ENCODE peak calls at places on chromosomes 13 and 19, in five cellular contexts. G is bronchial epithelial cell, T is IMR-90, K is astrocyte of the spinal cord, U is AG09319. N is an unnamed sample.
A peak's percentile ranks its signal among the peaks of the same experiment; 100 is the strongest.

GRCh38 chr13:105365831-105366230 is 1169.6 kb downstream of the EFNB2 start:
- DNase-seq in U (no peak), G (peak; percentile 37), T (no peak), K (no peak), N (no peak)

GRCh38 chr13:46638262-46638661 is 85.3 kb downstream of the LRCH1 start:
- DNase-seq in U (no peak), G (no peak), T (no peak), K (no peak), N (no peak)

GRCh38 chr19:16371540-16371986 is 46.9 kb downstream of the KLF2 start:
- DNase-seq in U (no peak), K (no peak), T (no peak), G (no peak), N (no peak)

GRCh38 chr13:73556902-73557301 is 498.1 kb downstream of the KLF5 start:
- DNase-seq in U (no peak), T (no peak), K (peak; percentile 2), G (peak; percentile 25), N (no peak)

GRCh38 chr19:34387446-34387810 is 16.8 kb upstream of the PDCD2L start:
- DNase-seq in T (no peak), U (no peak), G (no peak), K (no peak), N (no peak)

GRCh38 chr19:6480843-6481415 is 658 bp downstream of the DENND1C start:
- DNase-seq in G (no peak), U (no peak), K (no peak), T (no peak), N (no peak)

GRCh38 chr19:39093761-39094160 is 9.6 kb downstream of the ACP7 start:
- DNase-seq in G (peak; percentile 59), K (peak; percentile 56), U (no peak), T (peak; percentile 79), N (no peak)

GRCh38 chr19:40689339-40690049 is 957 bp downstream of the NUMBL start:
- DNase-seq in T (no peak), K (no peak), U (no peak), G (peak; percentile 7), N (no peak)

DNA sequence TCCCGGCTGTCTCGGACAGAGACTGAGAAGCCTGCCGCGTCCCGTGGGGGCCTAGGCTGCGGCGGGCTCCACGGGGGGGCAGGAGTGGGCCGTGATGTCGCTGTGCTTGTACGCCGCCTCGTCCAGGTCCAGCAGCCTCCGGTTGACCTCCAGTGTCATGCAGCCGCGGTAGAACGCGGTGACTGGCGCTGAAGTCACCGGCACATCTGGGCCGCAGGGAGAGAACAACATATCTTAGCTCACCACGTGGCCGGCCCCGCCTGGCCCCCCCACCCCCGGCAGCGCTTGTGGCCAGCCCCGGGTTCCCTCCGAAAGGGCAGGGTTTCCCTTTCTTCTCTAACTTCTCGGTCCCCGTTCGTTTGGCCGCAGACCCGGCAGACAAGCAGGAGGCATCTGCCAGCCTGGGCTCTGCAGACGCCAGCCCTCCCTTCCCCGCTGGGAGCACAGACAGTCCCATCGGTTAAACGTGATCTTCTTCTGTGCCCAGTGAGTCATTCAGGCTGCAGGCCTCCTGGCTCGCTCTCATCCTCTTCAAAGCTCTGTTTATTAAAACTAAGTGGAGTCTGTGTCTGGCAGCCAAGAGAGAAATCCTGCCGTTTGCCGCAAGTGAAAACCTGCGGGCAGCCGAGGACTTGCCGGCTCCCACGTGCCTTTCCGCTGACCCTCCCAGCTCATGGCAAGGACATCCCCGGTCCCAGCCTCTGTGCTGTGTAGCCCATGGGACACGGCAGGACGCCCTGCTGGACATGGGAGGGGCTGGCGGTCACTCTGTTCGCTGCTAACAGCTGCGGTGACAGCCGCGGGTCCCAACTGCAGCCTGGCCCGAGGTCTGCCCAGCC is 42.8 kb downstream of the GAS6 start:
- DNase-seq in U (peak; percentile 90), K (peak; percentile 99), T (peak; percentile 99), G (peak; percentile 82), N (peak; percentile 95)
- TF ChIP-seq CTCF in U (peak; percentile 11), K (peak; percentile 25), T (peak; percentile 35), G (no peak), N (peak; percentile 23)

GRCh38 chr19:17515408-17516149 is 4.1 kb downstream of the PGLS start:
- DNase-seq in G (no peak), K (no peak), U (no peak), T (no peak), N (no peak)

GRCh38 chr19:17512574-17512939 is 1.1 kb downstream of the PGLS start:
- DNase-seq in T (no peak), U (no peak), G (no peak), K (no peak), N (no peak)

GRCh38 chr19:17510220-17510993 is 1.0 kb upstream of the PGLS start:
- DNase-seq in K (no peak), G (no peak), U (no peak), T (no peak), N (no peak)

GRCh38 chr19:17513801-17514200 is 2.4 kb downstream of the PGLS start:
- DNase-seq in G (no peak), K (no peak), U (no peak), T (no peak), N (no peak)

GRCh38 chr19:17511724-17512573 is 500 bp downstream of the PGLS start:
- DNase-seq in T (peak; percentile 75), K (peak; percentile 87), U (peak; percentile 59), G (peak; percentile 49), N (peak; percentile 93)
- TF ChIP-seq CTCF in T (no peak), K (no peak), U (peak; percentile 27), G (peak; percentile 15), N (peak; percentile 28)

GRCh38 chr13:41649659-41650058 is 192.3 kb downstream of the RGCC start:
- DNase-seq in G (no peak), T (peak; percentile 38), U (no peak), K (peak; percentile 55), N (no peak)
- TF ChIP-seq CTCF in G (peak; percentile 30), T (peak; percentile 35), U (peak; percentile 11), K (peak; percentile 58), N (peak; percentile 42)

GRCh38 chr13:99028890-99029289 is 51.0 kb upstream of the DOCK9 start:
- DNase-seq in G (no peak), T (no peak), U (no peak), K (no peak), N (no peak)
- TF ChIP-seq CTCF in G (peak; percentile 28), T (no peak), U (no peak), K (peak; percentile 37), N (no peak)